ENCODE peak calls at places on chromosomes 5 and 9, in four cellular contexts. One of them, this sample, is unnamed.

GRCh38 chr5:523658-524441 is 399 bp downstream of the SLC9A3 start:
- DNase-seq in GM12878: no peak
- DNase-seq in H1: peak
- DNase-seq in HepG2: no peak
- DNase-seq in this sample: no peak

GRCh38 chr9:135978650-135979461 is 17.7 kb upstream of the UBAC1 start:
- DNase-seq in GM12878: no peak
- DNase-seq in HepG2: no peak
- DNase-seq in H1: no peak
- DNase-seq in this sample: no peak

GRCh38 chr9:78592866-78593265 is 295.9 kb downstream of the PSAT1 start:
- DNase-seq in HepG2: no peak
- DNase-seq in GM12878: no peak
- DNase-seq in H1: no peak
- DNase-seq in this sample: no peak

GRCh38 chr5:54317511-54318260 is 7.3 kb upstream of the ARL15 start:
- DNase-seq in H1: no peak
- DNase-seq in HepG2: no peak
- DNase-seq in GM12878: no peak
- DNase-seq in this sample: no peak

GRCh38 chr9:134707031-134707680 is 65.6 kb downstream of the COL5A1 start:
- DNase-seq in H1: no peak
- DNase-seq in GM12878: no peak
- DNase-seq in HepG2: peak
- DNase-seq in this sample: no peak

GRCh38 chr9:135283621-135284020 is 196.0 kb upstream of the PPP1R26 start:
- DNase-seq in GM12878: no peak
- DNase-seq in HepG2: no peak
- DNase-seq in H1: no peak
- DNase-seq in this sample: no peak

GRCh38 chr5:172102913-172103629 is 85.0 kb downstream of the STK10 start:
- DNase-seq in H1: no peak
- DNase-seq in HepG2: no peak
- DNase-seq in GM12878: no peak
- DNase-seq in this sample: peak

GRCh38 chr9:30575691-30576090 is 1808.8 kb upstream of the ACO1 start:
- DNase-seq in GM12878: no peak
- DNase-seq in H1: no peak
- DNase-seq in HepG2: no peak
- DNase-seq in this sample: no peak

GRCh38 chr9:17138503-17138902 is 3.7 kb downstream of the CNTLN start:
- DNase-seq in H1: no peak
- DNase-seq in HepG2: peak
- DNase-seq in GM12878: no peak
- DNase-seq in this sample: no peak

GRCh38 chr5:88045931-88046461 is 222.6 kb downstream of the TMEM161B start:
- DNase-seq in H1: no peak
- DNase-seq in GM12878: no peak
- DNase-seq in HepG2: no peak
- DNase-seq in this sample: no peak

GRCh38 chr9:135604437-135605237 is 34.7 kb downstream of the GLT6D1 start:
- DNase-seq in H1: peak
- DNase-seq in HepG2: no peak
- DNase-seq in GM12878: no peak
- DNase-seq in this sample: no peak

GRCh38 chr9:33988219-33988890 is 60.3 kb downstream of the UBAP2 start:
- DNase-seq in H1: no peak
- DNase-seq in HepG2: no peak
- DNase-seq in GM12878: peak
- DNase-seq in this sample: no peak

GRCh38 chr5:66967826-66968262 is 228.8 kb downstream of the CD180 start:
- DNase-seq in GM12878: no peak
- DNase-seq in H1: no peak
- DNase-seq in HepG2: no peak
- DNase-seq in this sample: no peak

GRCh38 chr5:147876141-147876540 is 2.4 kb upstream of the SCGB3A2 start:
- DNase-seq in GM12878: no peak
- DNase-seq in HepG2: no peak
- DNase-seq in H1: no peak
- DNase-seq in this sample: no peak

DNA sequence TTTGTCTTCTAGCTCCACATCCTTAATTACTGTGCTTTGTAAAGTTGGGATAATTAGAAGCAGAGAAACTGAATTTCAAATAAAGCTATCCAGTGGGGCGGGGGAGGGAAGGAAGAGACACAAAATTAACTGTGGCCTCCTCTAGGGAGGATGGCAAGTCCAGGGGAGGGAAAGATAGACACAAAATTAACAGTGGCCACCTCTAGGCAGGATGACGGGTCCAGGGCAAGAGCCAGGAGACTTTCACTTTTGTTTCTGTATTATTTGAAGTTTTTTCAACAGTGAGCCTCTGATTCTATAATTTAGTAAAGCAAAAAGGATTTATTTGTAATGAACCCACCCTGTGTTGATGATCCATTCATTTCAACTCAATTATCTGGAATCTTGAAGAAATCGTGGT is 335.9 kb downstream of the MSX2 start:
- DNase-seq in HepG2: no peak
- DNase-seq in H1: no peak
- DNase-seq in GM12878: no peak
- DNase-seq in this sample: no peak
- H3K4me3 ChIP-seq in HepG2: no peak
- H3K4me3 ChIP-seq in H1: no peak
- H3K4me3 ChIP-seq in GM12878: no peak
- H3K4me3 ChIP-seq in this sample: peak

GRCh38 chr5:42545038-42545437 is 121.8 kb downstream of the GHR start:
- DNase-seq in GM12878: no peak
- DNase-seq in HepG2: no peak
- DNase-seq in H1: no peak
- DNase-seq in this sample: no peak

GRCh38 chr5:42547894-42548293 is 124.7 kb downstream of the GHR start:
- DNase-seq in HepG2: no peak
- DNase-seq in GM12878: no peak
- DNase-seq in H1: no peak
- DNase-seq in this sample: no peak

GRCh38 chr5:42543774-42544173 is 120.5 kb downstream of the GHR start:
- DNase-seq in HepG2: no peak
- DNase-seq in H1: no peak
- DNase-seq in GM12878: no peak
- DNase-seq in this sample: no peak

GRCh38 chr5:42542106-42542505 is 118.9 kb downstream of the GHR start:
- DNase-seq in H1: no peak
- DNase-seq in HepG2: no peak
- DNase-seq in GM12878: no peak
- DNase-seq in this sample: no peak

GRCh38 chr5:42547146-42547545 is 123.9 kb downstream of the GHR start:
- DNase-seq in HepG2: no peak
- DNase-seq in H1: no peak
- DNase-seq in GM12878: no peak
- DNase-seq in this sample: no peak
- TF ChIP-seq SUZ12 in HepG2: no peak
- TF ChIP-seq SUZ12 in H1: no peak
- TF ChIP-seq SUZ12 in GM12878: no peak
- TF ChIP-seq SUZ12 in this sample: no peak

GRCh38 chr5:95084757-95085156 is 200.1 kb downstream of the MCTP1 start:
- DNase-seq in H1: no peak
- DNase-seq in HepG2: no peak
- DNase-seq in GM12878: no peak
- DNase-seq in this sample: no peak
- TF ChIP-seq YY1 in H1: no peak
- TF ChIP-seq YY1 in HepG2: no peak
- TF ChIP-seq YY1 in GM12878: no peak
- TF ChIP-seq YY1 in this sample: no peak

GRCh38 chr9:85610074-85610855 is 131.5 kb downstream of the AGTPBP1 start:
- DNase-seq in HepG2: peak
- DNase-seq in GM12878: peak
- DNase-seq in H1: no peak
- DNase-seq in this sample: peak
- H3K4me3 ChIP-seq in HepG2: no peak
- H3K4me3 ChIP-seq in GM12878: no peak
- H3K4me3 ChIP-seq in H1: no peak
- H3K4me3 ChIP-seq in this sample: no peak

GRCh38 chr5:130710596-130710995 is 454.5 kb downstream of the HINT1 start:
- DNase-seq in H1: no peak
- DNase-seq in HepG2: peak
- DNase-seq in GM12878: no peak
- DNase-seq in this sample: no peak

GRCh38 chr5:130714200-130714599 is 450.9 kb downstream of the HINT1 start:
- DNase-seq in HepG2: peak
- DNase-seq in H1: no peak
- DNase-seq in GM12878: no peak
- DNase-seq in this sample: no peak

GRCh38 chr5:130720355-130720754 is 444.7 kb downstream of the HINT1 start:
- DNase-seq in H1: no peak
- DNase-seq in GM12878: no peak
- DNase-seq in HepG2: peak
- DNase-seq in this sample: peak

GRCh38 chr5:130712324-130712723 is 452.7 kb downstream of the HINT1 start:
- DNase-seq in HepG2: no peak
- DNase-seq in H1: no peak
- DNase-seq in GM12878: no peak
- DNase-seq in this sample: no peak

DNA sequence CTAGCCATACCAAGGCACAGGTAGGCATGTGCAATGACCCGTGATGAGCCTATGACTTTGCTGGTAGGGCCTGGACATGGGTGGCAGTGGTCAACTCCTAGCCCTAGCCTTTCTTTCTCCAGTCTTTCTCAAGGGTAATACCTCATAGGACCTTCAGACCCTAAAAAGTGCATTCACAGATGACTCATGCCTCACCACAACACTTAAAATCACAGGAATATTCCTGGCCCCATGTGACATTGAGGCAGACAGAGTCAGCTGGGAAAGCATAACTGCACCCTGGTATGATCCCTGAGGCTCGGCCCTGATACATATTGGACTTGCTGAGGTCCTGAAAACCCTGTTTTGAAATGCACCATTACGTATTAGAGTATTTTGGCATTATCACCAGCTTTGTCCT is 449.5 kb downstream of the HINT1 start:
- DNase-seq in HepG2: no peak
- DNase-seq in H1: no peak
- DNase-seq in GM12878: no peak
- DNase-seq in this sample: no peak
- TF ChIP-seq SUZ12 in HepG2: no peak
- TF ChIP-seq SUZ12 in H1: no peak
- TF ChIP-seq SUZ12 in GM12878: no peak
- TF ChIP-seq SUZ12 in this sample: no peak

GRCh38 chr5:52829664-52830063 is 41.9 kb downstream of the ITGA1 start:
- DNase-seq in HepG2: no peak
- DNase-seq in H1: no peak
- DNase-seq in GM12878: no peak
- DNase-seq in this sample: no peak

GRCh38 chr5:52831776-52832511 is 44.2 kb downstream of the ITGA1 start:
- DNase-seq in HepG2: no peak
- DNase-seq in H1: no peak
- DNase-seq in GM12878: no peak
- DNase-seq in this sample: no peak

GRCh38 chr5:52827815-52828214 is 40.1 kb downstream of the ITGA1 start:
- DNase-seq in GM12878: no peak
- DNase-seq in HepG2: no peak
- DNase-seq in H1: no peak
- DNase-seq in this sample: no peak

GRCh38 chr5:52834320-52834719 is 46.6 kb downstream of the ITGA1 start:
- DNase-seq in H1: no peak
- DNase-seq in GM12878: no peak
- DNase-seq in HepG2: no peak
- DNase-seq in this sample: no peak

GRCh38 chr5:52830700-52831099 is 43.0 kb downstream of the ITGA1 start:
- DNase-seq in GM12878: no peak
- DNase-seq in HepG2: no peak
- DNase-seq in H1: no peak
- DNase-seq in this sample: no peak
- TF ChIP-seq YY1 in GM12878: no peak
- TF ChIP-seq YY1 in HepG2: no peak
- TF ChIP-seq YY1 in H1: no peak
- TF ChIP-seq YY1 in this sample: no peak

GRCh38 chr9:6703898-6704639 is 53.7 kb upstream of the KDM4C start:
- DNase-seq in HepG2: peak
- DNase-seq in H1: peak
- DNase-seq in GM12878: no peak
- DNase-seq in this sample: peak
- H3K4me3 ChIP-seq in HepG2: peak
- H3K4me3 ChIP-seq in H1: peak
- H3K4me3 ChIP-seq in GM12878: peak
- H3K4me3 ChIP-seq in this sample: peak

GRCh38 chr5:130528474-130528873 is 624.2 kb downstream of the CHSY3 start:
- DNase-seq in H1: no peak
- DNase-seq in GM12878: no peak
- DNase-seq in HepG2: no peak
- DNase-seq in this sample: no peak

GRCh38 chr5:130529716-130530485 is 625.6 kb downstream of the CHSY3 start:
- DNase-seq in HepG2: no peak
- DNase-seq in GM12878: no peak
- DNase-seq in H1: no peak
- DNase-seq in this sample: no peak

GRCh38 chr5:130536726-130537125 is 628.3 kb downstream of the HINT1 start:
- DNase-seq in H1: no peak
- DNase-seq in GM12878: no peak
- DNase-seq in HepG2: no peak
- DNase-seq in this sample: no peak

GRCh38 chr5:130529111-130529510 is 624.8 kb downstream of the CHSY3 start:
- DNase-seq in H1: no peak
- DNase-seq in HepG2: no peak
- DNase-seq in GM12878: no peak
- DNase-seq in this sample: no peak

GRCh38 chr5:130532786-130533185 is 628.5 kb downstream of the CHSY3 start:
- DNase-seq in H1: no peak
- DNase-seq in HepG2: no peak
- DNase-seq in GM12878: no peak
- DNase-seq in this sample: no peak
- TF ChIP-seq SUZ12 in H1: no peak
- TF ChIP-seq SUZ12 in HepG2: no peak
- TF ChIP-seq SUZ12 in GM12878: no peak
- TF ChIP-seq SUZ12 in this sample: no peak

DNA sequence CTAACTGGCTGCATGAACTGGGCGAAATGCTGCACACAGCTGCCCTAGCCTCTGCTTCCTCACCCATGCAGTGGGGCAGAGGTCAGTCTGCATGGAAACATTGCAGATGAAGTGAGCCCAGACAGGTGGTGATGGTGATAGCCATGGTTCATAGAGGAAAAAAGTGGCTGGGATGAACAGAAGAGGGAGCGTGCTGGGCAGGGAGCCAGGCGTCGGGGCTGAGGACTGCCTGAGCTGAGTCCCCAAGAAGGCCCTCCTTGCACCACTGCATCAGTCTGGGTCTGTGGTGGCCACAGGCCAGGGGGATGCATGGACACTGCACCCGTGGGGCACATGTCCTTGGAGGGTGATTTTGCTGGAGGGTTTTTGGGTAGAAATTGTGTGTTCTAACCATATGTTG is 80.5 kb downstream of the AMBP start:
- DNase-seq in HepG2: no peak
- DNase-seq in GM12878: no peak
- DNase-seq in H1: peak
- DNase-seq in this sample: no peak
- TF ChIP-seq YY1 in HepG2: no peak
- TF ChIP-seq YY1 in GM12878: no peak
- TF ChIP-seq YY1 in H1: no peak
- TF ChIP-seq YY1 in this sample: no peak

This sample was measured in NT2/D1.